ENCODE peak calls at places on chromosomes 5 and 9, in five cellular contexts. O is NCI-H1417, U is activated T-helper 1 cell treated with Interleukin-2 at 50 U/mL for 16 hours, X is KBM-7, M is OCI-LY7. J is an unnamed sample.

GRCh38 chr9:20754556-20754955 is 70.5 kb downstream of the FOCAD start:
- DNase-seq in O (no peak), U (no peak), X (no peak), M (no peak), J (no peak)

GRCh38 chr5:153539983-153540382 is 49.5 kb downstream of the GRIA1 start:
- DNase-seq in O (no peak), U (no peak), X (no peak), M (no peak), J (no peak)

GRCh38 chr5:133240425-133241091 is 188.7 kb downstream of the HSPA4 start:
- DNase-seq in O (no peak), U (no peak), X (peak), M (no peak), J (peak)

GRCh38 chr5:60677831-60678664 is 21.9 kb downstream of the DEPDC1B start:
- DNase-seq in O (no peak), U (no peak), X (peak), M (peak), J (peak)

GRCh38 chr9:132875159-132875558 is 2.9 kb downstream of the AK8 start:
- DNase-seq in O (no peak), U (no peak), X (no peak), M (no peak), J (no peak)

GRCh38 chr5:54990751-54991349 is 5.5 kb upstream of the ESM1 start:
- DNase-seq in O (no peak), U (no peak), X (no peak), M (no peak), J (no peak)

GRCh38 chr5:59799668-59800374 is 93.7 kb downstream of the PDE4D start:
- DNase-seq in O (peak), U (no peak), X (peak), M (peak), J (peak)

GRCh38 chr9:26744362-26744965 is 148.1 kb downstream of the CAAP1 start:
- DNase-seq in O (no peak), U (no peak), X (peak), M (peak), J (peak)

GRCh38 chr5:132203464-132203818 is 24.2 kb downstream of the P4HA2 start:
- DNase-seq in O (no peak), U (no peak), X (no peak), M (no peak), J (no peak)

GRCh38 chr5:58452566-58453258 is 7.2 kb downstream of the PLK2 start:
- DNase-seq in O (no peak), U (no peak), X (no peak), M (no peak), J (no peak)

GRCh38 chr5:151215546-151215880 is 8.4 kb downstream of the CCDC69 start:
- DNase-seq in O (no peak), U (no peak), X (no peak), M (peak), J (no peak)

GRCh38 chr9:134778841-134779411 is 101.7 kb upstream of the FCN2 start:
- DNase-seq in O (no peak), U (no peak), X (peak), M (peak), J (peak)

GRCh38 chr9:105835721-105836120 is 141.4 kb downstream of the TMEM38B start:
- DNase-seq in O (peak), U (no peak), X (no peak), M (no peak), J (no peak)

J was measured in OCI-M1.